ENCODE peak calls at places on chromosomes 16 and 17, in four cellular contexts. One of them, this sample, is unnamed.
A peak's percentile ranks its signal among the peaks of the same experiment; 100 is the strongest.

GRCh38 chr16:57469917-57470470 is 7.5 kb downstream of the POLR2C start:
- DNase-seq in HepG2: no peak
- DNase-seq in GM12878: no peak
- DNase-seq in K562: no peak
- DNase-seq in this sample: no peak

GRCh38 chr17:50514936-50515702 is 6.9 kb downstream of the MYCBPAP start:
- DNase-seq in GM12878: no peak
- DNase-seq in K562: no peak
- DNase-seq in HepG2: peak; percentile 60
- DNase-seq in this sample: no peak

GRCh38 chr17:80780381-80781187 is 211.1 kb upstream of the CHMP6 start:
- DNase-seq in GM12878: peak; percentile 61
- DNase-seq in K562: no peak
- DNase-seq in HepG2: no peak
- DNase-seq in this sample: no peak

GRCh38 chr17:32954477-32954876 is 26.5 kb downstream of the TMEM98 start:
- DNase-seq in HepG2: peak; percentile 29
- DNase-seq in GM12878: no peak
- DNase-seq in K562: no peak
- DNase-seq in this sample: no peak

GRCh38 chr17:50785942-50786570 is 18.7 kb upstream of the ANKRD40CL start:
- DNase-seq in K562: no peak
- DNase-seq in GM12878: no peak
- DNase-seq in HepG2: no peak
- DNase-seq in this sample: no peak

GRCh38 chr17:59381716-59382570 is 50.5 kb downstream of the YPEL2 start:
- DNase-seq in K562: no peak
- DNase-seq in GM12878: no peak
- DNase-seq in HepG2: no peak
- DNase-seq in this sample: no peak

GRCh38 chr16:27471661-27472060 is 69.7 kb downstream of the IL21R start:
- DNase-seq in K562: no peak
- DNase-seq in HepG2: no peak
- DNase-seq in GM12878: no peak
- DNase-seq in this sample: no peak

GRCh38 chr17:77948690-77949114 is 9.8 kb upstream of the TNRC6C start:
- DNase-seq in K562: no peak
- DNase-seq in HepG2: peak; percentile 53
- DNase-seq in GM12878: no peak
- DNase-seq in this sample: peak; percentile 69

GRCh38 chr17:27413295-27413694 is 43.0 kb upstream of the KSR1 start:
- DNase-seq in K562: no peak
- DNase-seq in HepG2: no peak
- DNase-seq in GM12878: no peak
- DNase-seq in this sample: no peak

GRCh38 chr16:6852643-6853042 is 480.0 kb upstream of the RBFOX1 start:
- DNase-seq in GM12878: no peak
- DNase-seq in HepG2: no peak
- DNase-seq in K562: no peak
- DNase-seq in this sample: no peak

GRCh38 chr17:66799839-66800537 is 34.9 kb upstream of the CACNG5 start:
- DNase-seq in K562: no peak
- DNase-seq in GM12878: no peak
- DNase-seq in HepG2: no peak
- DNase-seq in this sample: no peak

GRCh38 chr17:64403881-64404460 is 13.3 kb upstream of the PECAM1 start:
- DNase-seq in GM12878: no peak
- DNase-seq in K562: no peak
- DNase-seq in HepG2: no peak
- DNase-seq in this sample: no peak

GRCh38 chr17:64410750-64411490 is 20.3 kb upstream of the PECAM1 start:
- DNase-seq in GM12878: no peak
- DNase-seq in HepG2: no peak
- DNase-seq in K562: no peak
- DNase-seq in this sample: no peak

GRCh38 chr17:64401941-64402340 is 11.3 kb upstream of the PECAM1 start:
- DNase-seq in K562: no peak
- DNase-seq in GM12878: no peak
- DNase-seq in HepG2: no peak
- DNase-seq in this sample: no peak

GRCh38 chr17:64402469-64402868 is 11.8 kb upstream of the PECAM1 start:
- DNase-seq in K562: no peak
- DNase-seq in GM12878: no peak
- DNase-seq in HepG2: peak; percentile 52
- DNase-seq in this sample: no peak

DNA sequence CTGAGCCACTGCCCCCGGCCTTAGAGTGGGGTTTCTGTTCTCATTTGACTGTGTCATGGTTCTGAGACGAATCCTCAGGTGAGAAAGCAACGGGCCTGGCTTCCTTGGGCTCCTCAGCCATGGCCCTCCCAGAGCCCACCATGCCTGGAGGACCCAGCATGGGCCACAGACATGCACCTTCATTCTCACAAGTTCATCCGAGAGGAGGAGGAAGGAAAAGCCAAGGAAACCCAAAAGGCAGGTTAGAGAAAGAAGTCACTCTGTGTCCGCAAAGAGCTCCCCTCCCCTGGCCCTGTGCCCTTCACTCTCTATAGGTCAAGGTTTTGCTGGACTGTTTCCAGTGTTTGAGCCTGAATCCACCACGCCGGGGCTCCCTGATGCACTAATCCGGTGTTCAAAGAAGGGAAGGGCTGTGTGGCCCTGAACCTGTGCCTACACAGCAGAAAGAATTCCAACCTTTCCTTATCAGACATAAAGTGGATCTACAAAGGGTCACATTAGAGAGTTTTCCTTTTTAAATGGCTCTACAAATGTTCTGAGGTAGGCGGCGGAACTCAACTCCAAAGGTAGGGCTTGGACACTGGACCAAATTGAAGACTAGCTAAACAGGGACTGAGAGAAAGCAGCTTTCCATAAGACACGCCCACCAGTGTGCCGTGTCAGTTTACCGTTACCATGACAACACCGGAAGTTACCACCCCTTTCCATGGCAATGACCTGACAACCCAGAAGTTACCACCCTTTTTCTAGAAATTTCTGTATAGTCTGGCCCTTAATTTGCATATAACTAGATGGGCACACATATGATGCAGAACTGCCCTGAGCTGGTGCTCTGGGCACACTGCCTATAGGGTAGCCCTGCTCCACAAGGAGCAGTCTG is 15.9 kb upstream of the PECAM1 start:
- DNase-seq in GM12878: no peak
- DNase-seq in HepG2: peak; percentile 92
- DNase-seq in K562: peak; percentile 70
- DNase-seq in this sample: no peak
- TF ChIP-seq BHLHE40 in GM12878: no peak
- TF ChIP-seq BHLHE40 in HepG2: peak; percentile 7
- TF ChIP-seq BHLHE40 in K562: no peak
- TF ChIP-seq BHLHE40 in this sample: no peak

GRCh38 chr16:50591800-50592771 is 43.9 kb downstream of the NKD1 start:
- DNase-seq in HepG2: no peak
- DNase-seq in GM12878: no peak
- DNase-seq in K562: no peak
- DNase-seq in this sample: no peak
- TF ChIP-seq FOXK2 in HepG2: no peak
- TF ChIP-seq FOXK2 in GM12878: no peak
- TF ChIP-seq FOXK2 in K562: no peak
- TF ChIP-seq FOXK2 in this sample: no peak

GRCh38 chr17:4711671-4712111 is 1.3 kb downstream of the ARRB2 start:
- DNase-seq in GM12878: no peak
- DNase-seq in HepG2: no peak
- DNase-seq in K562: no peak
- DNase-seq in this sample: no peak
- TF ChIP-seq BHLHE40 in GM12878: no peak
- TF ChIP-seq BHLHE40 in HepG2: no peak
- TF ChIP-seq BHLHE40 in K562: no peak
- TF ChIP-seq BHLHE40 in this sample: no peak

DNA sequence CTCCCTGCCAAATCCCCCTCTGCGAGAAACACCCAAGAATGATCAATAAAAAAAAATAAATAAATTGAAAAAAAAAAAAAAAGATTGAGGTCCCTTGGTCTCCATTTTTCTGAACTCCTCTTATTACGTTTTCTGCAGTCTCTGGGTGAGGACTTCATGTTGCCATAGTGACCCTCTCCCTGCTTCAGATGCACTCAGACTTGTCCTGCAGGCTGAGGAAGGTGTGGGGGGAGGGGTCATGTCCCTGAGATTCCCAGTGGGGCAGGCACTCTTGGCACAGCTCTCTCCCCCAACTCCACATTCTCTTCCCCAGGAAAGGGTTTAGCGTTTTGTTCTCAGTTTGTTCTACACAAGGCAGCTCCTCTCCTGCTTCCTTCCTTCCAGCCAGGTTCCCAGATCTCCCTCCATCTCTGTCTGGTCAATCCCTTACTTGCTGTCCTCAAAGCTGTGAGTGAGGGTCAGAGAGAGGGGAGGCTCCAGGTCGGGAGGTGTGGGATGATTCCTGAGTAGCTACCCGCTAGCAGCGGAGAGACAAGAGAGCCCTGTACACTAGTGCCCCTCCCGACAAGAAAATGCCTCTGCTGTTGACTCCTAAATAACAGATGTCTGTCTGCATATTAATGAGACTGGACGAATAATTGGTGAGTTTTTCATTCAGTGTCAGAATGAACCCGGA is 9.1 kb downstream of the RND2 start:
- DNase-seq in GM12878: no peak
- DNase-seq in HepG2: no peak
- DNase-seq in K562: no peak
- DNase-seq in this sample: no peak
- TF ChIP-seq FOXK2 in GM12878: no peak
- TF ChIP-seq FOXK2 in HepG2: no peak
- TF ChIP-seq FOXK2 in K562: no peak
- TF ChIP-seq FOXK2 in this sample: no peak

GRCh38 chr16:3158014-3158497 is 23.2 kb downstream of the ZNF213 start:
- DNase-seq in GM12878: no peak
- DNase-seq in HepG2: no peak
- DNase-seq in K562: no peak
- DNase-seq in this sample: no peak
- TF ChIP-seq BHLHE40 in GM12878: no peak
- TF ChIP-seq BHLHE40 in HepG2: no peak
- TF ChIP-seq BHLHE40 in K562: no peak
- TF ChIP-seq BHLHE40 in this sample: no peak

GRCh38 chr17:82418001-82418986 is at the start of the genes HEXD and OGFOD3:
- DNase-seq in GM12878: no peak
- DNase-seq in K562: peak; percentile 100
- DNase-seq in HepG2: peak; percentile 71
- DNase-seq in this sample: peak; percentile 98
- TF ChIP-seq FOXK2 in GM12878: no peak
- TF ChIP-seq FOXK2 in K562: no peak
- TF ChIP-seq FOXK2 in HepG2: no peak
- TF ChIP-seq FOXK2 in this sample: no peak

DNA sequence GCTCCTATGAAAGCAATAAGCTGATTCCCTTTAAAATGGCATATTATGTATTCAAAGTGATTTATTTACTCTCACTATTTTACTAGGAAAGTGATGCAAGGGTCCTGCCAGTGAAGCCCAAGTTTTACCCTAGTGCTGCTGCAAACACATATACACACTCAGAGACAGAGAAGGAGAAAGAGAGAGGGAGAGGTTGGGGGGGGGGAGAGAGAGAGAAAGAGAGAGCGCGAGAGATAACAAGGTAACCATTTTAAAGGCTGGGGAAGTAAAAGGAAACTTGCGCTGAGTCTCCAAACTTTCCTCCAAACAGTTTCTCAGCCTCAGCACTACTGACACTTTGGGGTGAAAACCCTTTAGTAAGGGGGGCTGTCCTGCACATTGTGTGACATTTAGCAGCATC is 5.9 kb downstream of the USP31 start:
- DNase-seq in GM12878: no peak
- DNase-seq in HepG2: no peak
- DNase-seq in K562: no peak
- DNase-seq in this sample: no peak
- TF ChIP-seq BHLHE40 in GM12878: no peak
- TF ChIP-seq BHLHE40 in HepG2: no peak
- TF ChIP-seq BHLHE40 in K562: no peak
- TF ChIP-seq BHLHE40 in this sample: no peak

GRCh38 chr16:8868272-8869211 is at the start of gene CARHSP1:
- DNase-seq in GM12878: peak; percentile 51
- DNase-seq in K562: peak; percentile 99
- DNase-seq in HepG2: peak; percentile 93
- DNase-seq in this sample: peak; percentile 93

GRCh38 chr16:8866884-8867482 is 1.8 kb downstream of the CARHSP1 start:
- DNase-seq in K562: no peak
- DNase-seq in GM12878: no peak
- DNase-seq in HepG2: no peak
- DNase-seq in this sample: no peak

GRCh38 chr16:8867483-8868271 is 1.1 kb downstream of the CARHSP1 start:
- DNase-seq in K562: peak; percentile 41
- DNase-seq in GM12878: no peak
- DNase-seq in HepG2: no peak
- DNase-seq in this sample: no peak

GRCh38 chr16:8872071-8872470 is 3.3 kb upstream of the CARHSP1 start:
- DNase-seq in HepG2: no peak
- DNase-seq in GM12878: no peak
- DNase-seq in K562: no peak
- DNase-seq in this sample: no peak

DNA sequence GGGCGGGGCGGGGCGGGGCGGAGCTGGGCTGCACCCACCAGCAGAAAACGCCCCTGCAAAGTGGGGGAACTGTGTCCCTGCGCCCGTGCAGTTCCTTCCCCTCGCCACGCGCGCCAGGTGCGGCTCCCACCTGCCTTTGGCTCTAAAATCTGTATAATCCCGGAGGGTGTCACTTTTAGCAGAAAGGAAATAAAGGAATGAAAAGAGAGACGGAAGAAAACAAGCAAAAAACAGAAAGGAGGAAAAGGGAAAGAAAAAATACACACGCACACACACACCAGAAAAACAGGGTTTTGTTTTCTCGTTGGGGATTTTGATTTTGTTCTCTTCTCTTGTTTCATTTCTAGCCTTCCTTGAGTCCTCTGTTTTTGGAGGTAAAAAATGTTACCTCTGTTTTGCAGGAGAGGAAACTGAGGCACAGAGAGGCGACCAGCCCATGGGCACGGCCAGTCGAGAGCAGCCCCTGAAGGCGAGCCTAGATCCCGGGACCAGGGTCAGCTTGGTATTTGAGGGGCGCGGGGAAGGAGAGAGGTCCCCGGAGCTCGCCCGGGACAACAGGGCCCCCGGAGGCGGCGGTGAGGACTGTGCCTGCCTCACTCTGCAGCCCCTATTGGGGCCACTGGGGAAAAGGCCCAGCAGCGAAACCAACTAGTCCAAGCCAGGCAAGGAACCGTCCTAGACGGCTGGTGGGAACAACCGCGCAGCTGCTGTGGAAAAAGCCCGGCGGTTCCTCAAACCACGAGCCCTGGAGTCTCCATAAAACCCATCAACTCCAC is 594 bp upstream of the CARHSP1 start:
- DNase-seq in HepG2: peak; percentile 65
- DNase-seq in K562: peak; percentile 61
- DNase-seq in GM12878: no peak
- DNase-seq in this sample: peak; percentile 44
- TF ChIP-seq FOXK2 in HepG2: peak; percentile 25
- TF ChIP-seq FOXK2 in K562: peak; percentile 57
- TF ChIP-seq FOXK2 in GM12878: peak; percentile 15
- TF ChIP-seq FOXK2 in this sample: no peak

This sample was measured in HEK293T.